ENCODE peak calls at places on chromosomes 2 and 18, in seven cellular contexts. C is NB4, Z is K562, A is T-helper 9 cell, V is skeletal muscle cell, F is right cardiac atrium, D is lower leg skin. K is an unnamed sample.

GRCh38 chr2:8457620-8458255 is 224.1 kb upstream of the ID2 start:
- DNase-seq in Z (no peak), F (no peak), C (no peak), D (no peak), A (peak; percentile 31), V (no peak), K (no peak)

GRCh38 chr2:3314626-3315025 is 63.0 kb downstream of the EIPR1 start:
- DNase-seq in A (no peak), V (no peak), F (no peak), D (no peak), Z (no peak), C (no peak), K (no peak)

GRCh38 chr2:71592181-71592711 is 138.9 kb downstream of the DYSF start:
- DNase-seq in V (no peak), Z (no peak), D (no peak), A (no peak), F (no peak), C (no peak), K (no peak)

GRCh38 chr2:225466891-225467604 is 67.5 kb downstream of the NYAP2 start:
- DNase-seq in A (no peak), F (no peak), D (no peak), Z (peak; percentile 11), V (no peak), C (no peak), K (no peak)

GRCh38 chr18:24212939-24213338 is 74.1 kb downstream of the CABYR start:
- DNase-seq in F (no peak), A (no peak), C (no peak), Z (no peak), V (peak; percentile 65), D (no peak), K (no peak)

GRCh38 chr2:241081190-241081642 is 20.9 kb downstream of the MTERF4 start:
- DNase-seq in D (no peak), F (no peak), A (no peak), C (no peak), V (no peak), Z (no peak), K (no peak)

GRCh38 chr18:77650799-77651385 is 401.2 kb downstream of the GALR1 start:
- DNase-seq in Z (peak; percentile 67), V (peak; percentile 8), F (peak; percentile 71), A (peak; percentile 45), D (peak; percentile 43), C (peak; percentile 76), K (peak; percentile 28)

GRCh38 chr2:102698369-102699111 is 63.3 kb upstream of the TMEM182 start:
- DNase-seq in A (no peak), Z (peak; percentile 23), C (no peak), V (no peak), F (no peak), D (no peak), K (no peak)

GRCh38 chr2:144330951-144331651 is 188.8 kb downstream of the ZEB2 start:
- DNase-seq in Z (no peak), C (peak; percentile 50), V (no peak), D (no peak), F (no peak), A (no peak), K (no peak)

GRCh38 chr18:52554180-52554579 is 214.2 kb downstream of the DCC start:
- DNase-seq in V (no peak), Z (no peak), C (no peak), F (no peak), D (no peak), A (no peak), K (no peak)

GRCh38 chr2:163191372-163191771 is 352.8 kb upstream of the KCNH7 start:
- DNase-seq in Z (peak; percentile 8), F (no peak), D (no peak), V (no peak), A (no peak), C (peak; percentile 66), K (no peak)

GRCh38 chr2:221203846-221204245 is 368.3 kb downstream of the EPHA4 start:
- DNase-seq in C (no peak), V (no peak), F (no peak), Z (no peak), A (no peak), D (no peak), K (no peak)

GRCh38 chr2:83394134-83394965 is 1064.7 kb downstream of the SUCLG1 start:
- DNase-seq in D (no peak), Z (no peak), V (peak; percentile 8), C (no peak), A (no peak), F (no peak), K (no peak)

GRCh38 chr2:29518010-29518409 is 402.8 kb downstream of the CLIP4 start:
- DNase-seq in Z (no peak), V (no peak), F (no peak), D (no peak), A (no peak), C (no peak), K (no peak)